ENCODE peak calls at places on chromosomes 13 and 19, in eight cellular contexts. One of them, this sample, is unnamed.

GRCh38 chr13:59641758-59642157 is 522.0 kb downstream of the DIAPH3 start:
- DNase-seq in fibroblast of lung: peak; percentile 2
- DNase-seq in uterus: no peak
- DNase-seq in GM23338: no peak
- DNase-seq in stomach: no peak
- DNase-seq in tibial artery: no peak
- DNase-seq in tibial nerve: no peak
- DNase-seq in breast epithelium: no peak
- DNase-seq in this sample: no peak

GRCh38 chr13:44819245-44819644 is 170.0 kb downstream of the NUFIP1 start:
- DNase-seq in fibroblast of lung: peak; percentile 63
- DNase-seq in uterus: no peak
- DNase-seq in GM23338: no peak
- DNase-seq in stomach: no peak
- DNase-seq in tibial artery: no peak
- DNase-seq in tibial nerve: no peak
- DNase-seq in breast epithelium: no peak
- DNase-seq in this sample: no peak

GRCh38 chr13:108987488-108987887 is 358.1 kb downstream of the MYO16 start:
- DNase-seq in fibroblast of lung: peak; percentile 58
- DNase-seq in uterus: no peak
- DNase-seq in GM23338: no peak
- DNase-seq in stomach: no peak
- DNase-seq in tibial artery: no peak
- DNase-seq in tibial nerve: no peak
- DNase-seq in breast epithelium: no peak
- DNase-seq in this sample: no peak

GRCh38 chr13:40452741-40453665 is 213.4 kb downstream of the FOXO1 start:
- DNase-seq in fibroblast of lung: peak; percentile 28
- DNase-seq in uterus: no peak
- DNase-seq in GM23338: no peak
- DNase-seq in stomach: no peak
- DNase-seq in tibial artery: no peak
- DNase-seq in tibial nerve: no peak
- DNase-seq in breast epithelium: no peak
- DNase-seq in this sample: no peak

GRCh38 chr13:106105153-106105552 is 430.3 kb downstream of the EFNB2 start:
- DNase-seq in fibroblast of lung: no peak
- DNase-seq in uterus: no peak
- DNase-seq in GM23338: no peak
- DNase-seq in stomach: no peak
- DNase-seq in tibial artery: no peak
- DNase-seq in tibial nerve: no peak
- DNase-seq in breast epithelium: no peak
- DNase-seq in this sample: no peak

GRCh38 chr13:102779426-102780159 is 6.0 kb upstream of the TEX30 start:
- DNase-seq in fibroblast of lung: no peak
- DNase-seq in uterus: no peak
- DNase-seq in GM23338: no peak
- DNase-seq in stomach: no peak
- DNase-seq in tibial artery: no peak
- DNase-seq in tibial nerve: no peak
- DNase-seq in breast epithelium: no peak
- DNase-seq in this sample: no peak

GRCh38 chr19:47673426-47673825 is 39.8 kb upstream of the EHD2 start:
- DNase-seq in fibroblast of lung: no peak
- DNase-seq in uterus: no peak
- DNase-seq in GM23338: no peak
- DNase-seq in stomach: no peak
- DNase-seq in tibial artery: no peak
- DNase-seq in tibial nerve: no peak
- DNase-seq in breast epithelium: no peak
- DNase-seq in this sample: no peak

GRCh38 chr13:111202149-111202548 is 87.0 kb downstream of the ARHGEF7 start:
- DNase-seq in fibroblast of lung: no peak
- DNase-seq in uterus: no peak
- DNase-seq in GM23338: peak; percentile 39
- DNase-seq in stomach: no peak
- DNase-seq in tibial artery: no peak
- DNase-seq in tibial nerve: no peak
- DNase-seq in breast epithelium: no peak
- DNase-seq in this sample: no peak

GRCh38 chr13:34748078-34748477 is 194.0 kb upstream of the NBEA start:
- DNase-seq in fibroblast of lung: peak; percentile 79
- DNase-seq in uterus: peak; percentile 47
- DNase-seq in GM23338: no peak
- DNase-seq in stomach: no peak
- DNase-seq in tibial artery: no peak
- DNase-seq in tibial nerve: no peak
- DNase-seq in breast epithelium: no peak
- DNase-seq in this sample: peak; percentile 50

GRCh38 chr13:40445557-40445990 is 220.9 kb downstream of the FOXO1 start:
- DNase-seq in fibroblast of lung: no peak
- DNase-seq in uterus: no peak
- DNase-seq in GM23338: peak; percentile 14
- DNase-seq in stomach: peak; percentile 34
- DNase-seq in tibial artery: peak; percentile 36
- DNase-seq in tibial nerve: no peak
- DNase-seq in breast epithelium: no peak
- DNase-seq in this sample: peak; percentile 74

GRCh38 chr13:19586904-19587634 is 25.7 kb upstream of the TPTE2 start:
- DNase-seq in fibroblast of lung: peak; percentile 16
- DNase-seq in uterus: no peak
- DNase-seq in GM23338: peak; percentile 50
- DNase-seq in stomach: peak; percentile 31
- DNase-seq in tibial artery: no peak
- DNase-seq in tibial nerve: no peak
- DNase-seq in breast epithelium: no peak
- DNase-seq in this sample: peak; percentile 66
- H3K4me1 ChIP-seq in fibroblast of lung: no peaks in the 10 kb centered on the region
- H3K4me1 ChIP-seq in uterus: no peaks in the 10 kb centered on the region
- H3K4me1 ChIP-seq in GM23338: no peaks in the 10 kb centered on the region
- H3K4me1 ChIP-seq in stomach: peaks cover 8% of the 10 kb centered on the region
- H3K4me1 ChIP-seq in tibial artery: no peaks in the 10 kb centered on the region
- H3K4me1 ChIP-seq in tibial nerve: no peaks in the 10 kb centered on the region
- H3K4me1 ChIP-seq in breast epithelium: no peaks in the 10 kb centered on the region
- H3K4me1 ChIP-seq in this sample: no peaks in the 10 kb centered on the region

GRCh38 chr19:39480337-39481228 is at the start of gene TIMM50:
- DNase-seq in fibroblast of lung: peak; percentile 90
- DNase-seq in uterus: peak; percentile 96
- DNase-seq in GM23338: peak; percentile 100
- DNase-seq in stomach: peak; percentile 97
- DNase-seq in tibial artery: peak; percentile 96
- DNase-seq in tibial nerve: peak; percentile 98
- DNase-seq in breast epithelium: peak; percentile 98
- DNase-seq in this sample: peak; percentile 96
- TF ChIP-seq CTCF in fibroblast of lung: no peak
- TF ChIP-seq CTCF in uterus: no peak
- TF ChIP-seq CTCF in GM23338: no peak
- TF ChIP-seq CTCF in stomach: no peak
- TF ChIP-seq CTCF in tibial artery: no peak
- TF ChIP-seq CTCF in tibial nerve: no peak
- TF ChIP-seq CTCF in breast epithelium: no peak
- TF ChIP-seq CTCF in this sample: no peak

GRCh38 chr19:3609779-3610719 is 3.4 kb upstream of the TBXA2R start:
- DNase-seq in fibroblast of lung: no peak
- DNase-seq in uterus: no peak
- DNase-seq in GM23338: no peak
- DNase-seq in stomach: no peak
- DNase-seq in tibial artery: no peak
- DNase-seq in tibial nerve: no peak
- DNase-seq in breast epithelium: no peak
- DNase-seq in this sample: no peak

GRCh38 chr19:3612330-3612729 is 5.7 kb upstream of the TBXA2R start:
- DNase-seq in fibroblast of lung: no peak
- DNase-seq in uterus: no peak
- DNase-seq in GM23338: no peak
- DNase-seq in stomach: no peak
- DNase-seq in tibial artery: no peak
- DNase-seq in tibial nerve: no peak
- DNase-seq in breast epithelium: no peak
- DNase-seq in this sample: peak; percentile 80

GRCh38 chr19:3611841-3612240 is 5.2 kb upstream of the TBXA2R start:
- DNase-seq in fibroblast of lung: no peak
- DNase-seq in uterus: no peak
- DNase-seq in GM23338: no peak
- DNase-seq in stomach: no peak
- DNase-seq in tibial artery: no peak
- DNase-seq in tibial nerve: no peak
- DNase-seq in breast epithelium: no peak
- DNase-seq in this sample: no peak

GRCh38 chr19:3612901-3613741 is 6.4 kb upstream of the TBXA2R start:
- DNase-seq in fibroblast of lung: peak; percentile 27
- DNase-seq in uterus: no peak
- DNase-seq in GM23338: peak; percentile 85
- DNase-seq in stomach: no peak
- DNase-seq in tibial artery: no peak
- DNase-seq in tibial nerve: no peak
- DNase-seq in breast epithelium: no peak
- DNase-seq in this sample: no peak

DNA sequence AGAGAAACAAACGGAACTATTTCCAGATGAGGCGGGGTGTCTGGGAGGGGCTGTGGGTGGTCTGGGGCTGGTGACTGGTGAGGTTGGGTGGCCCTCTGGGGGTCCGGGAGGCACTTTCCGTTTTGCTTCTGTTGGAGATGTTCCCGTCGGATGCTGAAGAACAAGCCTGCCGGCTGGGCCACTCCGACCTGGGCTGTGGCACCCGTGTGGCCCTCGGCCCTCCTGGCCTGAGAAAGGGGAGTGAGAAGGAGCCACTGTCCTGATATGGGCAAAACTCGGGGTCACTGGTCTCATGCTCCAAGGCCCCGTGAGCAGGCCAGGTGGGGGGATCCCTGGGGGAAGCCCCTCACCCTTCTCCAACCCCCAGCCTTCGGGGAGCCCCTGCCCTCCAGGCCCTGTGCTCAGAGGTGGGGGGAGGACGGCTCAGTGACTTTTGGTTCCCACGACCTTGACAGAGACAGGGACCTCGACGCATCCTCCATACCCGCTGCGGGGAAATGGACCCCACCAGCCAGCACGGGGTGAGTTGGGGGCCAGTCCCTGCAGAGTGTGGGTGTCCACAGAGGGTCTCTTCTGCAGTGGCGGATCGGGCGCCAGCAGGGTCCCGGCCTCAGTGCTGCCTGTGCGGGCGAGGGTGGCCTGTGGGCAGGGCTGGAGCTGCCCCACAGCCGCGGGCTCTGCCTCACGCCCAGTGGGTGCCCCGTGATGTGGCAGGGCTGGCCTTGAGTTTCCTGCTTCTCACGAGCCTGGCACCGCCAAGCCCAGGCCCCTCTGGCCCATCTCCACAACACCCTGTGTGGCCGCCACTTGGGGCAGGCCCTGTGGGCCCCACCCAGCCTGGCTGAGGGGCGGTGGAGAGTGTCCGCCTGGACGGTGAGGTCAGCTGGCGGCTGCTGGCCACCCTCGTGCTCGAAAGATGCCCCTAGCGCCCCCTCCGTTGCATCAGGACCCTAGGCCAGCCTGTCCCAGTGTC is 4.4 kb upstream of the TBXA2R start:
- DNase-seq in fibroblast of lung: no peak
- DNase-seq in uterus: no peak
- DNase-seq in GM23338: no peak
- DNase-seq in stomach: no peak
- DNase-seq in tibial artery: no peak
- DNase-seq in tibial nerve: no peak
- DNase-seq in breast epithelium: no peak
- DNase-seq in this sample: peak; percentile 73
- H3K4me1 ChIP-seq in fibroblast of lung: peaks cover 4% of the 10 kb centered on the region
- H3K4me1 ChIP-seq in uterus: peaks cover 11% of the 10 kb centered on the region
- H3K4me1 ChIP-seq in GM23338: peaks cover 8% of the 10 kb centered on the region
- H3K4me1 ChIP-seq in stomach: peaks cover 55% of the 10 kb centered on the region
- H3K4me1 ChIP-seq in tibial artery: peaks cover 34% of the 10 kb centered on the region
- H3K4me1 ChIP-seq in tibial nerve: peaks cover 36% of the 10 kb centered on the region
- H3K4me1 ChIP-seq in breast epithelium: peaks cover 7% of the 10 kb centered on the region
- H3K4me1 ChIP-seq in this sample: peaks cover 31% of the 10 kb centered on the region

GRCh38 chr19:35986111-35986510 is 8.9 kb upstream of the SDHAF1 start:
- DNase-seq in fibroblast of lung: no peak
- DNase-seq in uterus: no peak
- DNase-seq in GM23338: no peak
- DNase-seq in stomach: no peak
- DNase-seq in tibial artery: no peak
- DNase-seq in tibial nerve: no peak
- DNase-seq in breast epithelium: no peak
- DNase-seq in this sample: no peak

GRCh38 chr19:35988824-35989223 is 6.2 kb upstream of the SDHAF1 start:
- DNase-seq in fibroblast of lung: no peak
- DNase-seq in uterus: no peak
- DNase-seq in GM23338: no peak
- DNase-seq in stomach: no peak
- DNase-seq in tibial artery: no peak
- DNase-seq in tibial nerve: no peak
- DNase-seq in breast epithelium: no peak
- DNase-seq in this sample: no peak

GRCh38 chr19:35987571-35987896 is 7.5 kb upstream of the SDHAF1 start:
- DNase-seq in fibroblast of lung: no peak
- DNase-seq in uterus: no peak
- DNase-seq in GM23338: no peak
- DNase-seq in stomach: no peak
- DNase-seq in tibial artery: no peak
- DNase-seq in tibial nerve: no peak
- DNase-seq in breast epithelium: no peak
- DNase-seq in this sample: no peak

GRCh38 chr19:35983177-35983576 is 11.8 kb upstream of the SDHAF1 start:
- DNase-seq in fibroblast of lung: no peak
- DNase-seq in uterus: no peak
- DNase-seq in GM23338: no peak
- DNase-seq in stomach: no peak
- DNase-seq in tibial artery: no peak
- DNase-seq in tibial nerve: no peak
- DNase-seq in breast epithelium: no peak
- DNase-seq in this sample: no peak

DNA sequence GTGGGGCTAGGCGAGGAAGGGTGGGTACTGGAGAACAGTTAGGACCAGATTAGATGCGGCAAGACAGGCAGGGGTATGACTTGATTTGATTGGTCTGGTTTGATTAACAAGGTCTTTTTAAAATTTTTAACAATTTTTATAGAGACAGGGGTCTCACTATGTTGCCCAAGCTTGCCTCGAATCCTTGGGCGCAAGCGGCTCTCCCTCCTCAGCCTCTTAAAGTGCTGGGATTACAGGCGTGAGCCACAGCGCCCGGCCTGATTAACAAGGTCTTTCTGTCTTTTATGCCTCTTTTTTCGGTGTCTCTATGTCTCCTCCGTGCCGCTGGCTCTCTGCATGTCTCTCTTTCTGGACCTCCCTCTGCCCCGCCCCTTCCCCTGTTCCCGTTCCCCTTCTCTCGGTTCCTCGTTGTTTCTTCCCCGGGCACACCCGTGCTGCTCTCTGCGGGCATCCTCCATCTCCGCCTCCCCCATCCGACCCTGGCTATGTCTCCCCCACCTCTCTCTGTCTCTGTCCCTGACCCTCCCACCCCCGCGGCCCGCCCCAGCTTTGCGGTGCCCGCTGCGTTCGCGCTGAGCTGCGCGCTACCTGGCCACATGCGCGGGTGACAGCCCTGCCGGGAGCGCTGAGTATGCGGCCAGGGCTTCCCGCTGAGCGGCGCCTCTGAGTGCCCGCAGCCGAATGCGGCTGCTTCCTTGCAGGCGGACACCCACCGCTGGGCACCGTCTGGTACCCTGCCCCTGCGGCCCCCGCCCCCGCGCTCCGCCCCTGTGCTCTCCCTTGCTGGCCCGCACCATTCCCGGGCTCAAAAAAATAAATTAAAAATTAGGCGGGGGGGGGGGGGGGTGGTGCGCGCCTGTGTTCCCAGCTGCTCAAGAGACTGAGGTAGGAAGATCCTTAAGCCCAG is 8.1 kb upstream of the SDHAF1 start:
- DNase-seq in fibroblast of lung: no peak
- DNase-seq in uterus: no peak
- DNase-seq in GM23338: peak; percentile 83
- DNase-seq in stomach: no peak
- DNase-seq in tibial artery: peak; percentile 55
- DNase-seq in tibial nerve: no peak
- DNase-seq in breast epithelium: no peak
- DNase-seq in this sample: peak; percentile 87
- TF ChIP-seq CTCF in fibroblast of lung: no peak
- TF ChIP-seq CTCF in uterus: no peak
- TF ChIP-seq CTCF in GM23338: no peak
- TF ChIP-seq CTCF in stomach: no peak
- TF ChIP-seq CTCF in tibial artery: no peak
- TF ChIP-seq CTCF in tibial nerve: no peak
- TF ChIP-seq CTCF in breast epithelium: no peak
- TF ChIP-seq CTCF in this sample: no peak